ENCODE peak calls at places on chromosome 5, in six cellular contexts. One of them, this sample, is unnamed.

GRCh38 chr5:96236831-96237230 is 196.2 kb downstream of the PCSK1 start:
- DNase-seq in GM12891: no peak
- DNase-seq in SK-N-SH: no peak
- DNase-seq in K562: no peak
- DNase-seq in GM12878: no peak
- DNase-seq in HepG2: no peak
- DNase-seq in this sample: no peak

GRCh38 chr5:32278403-32278802 is 34.3 kb downstream of the MTMR12 start:
- DNase-seq in K562: no peak
- DNase-seq in GM12891: no peak
- DNase-seq in SK-N-SH: no peak
- DNase-seq in HepG2: no peak
- DNase-seq in GM12878: no peak
- DNase-seq in this sample: no peak

GRCh38 chr5:115372121-115372520 is 75.7 kb upstream of the CCDC112 start:
- DNase-seq in GM12878: no peak
- DNase-seq in SK-N-SH: no peak
- DNase-seq in GM12891: no peak
- DNase-seq in HepG2: no peak
- DNase-seq in K562: no peak
- DNase-seq in this sample: no peak

GRCh38 chr5:153896701-153897100 is 142.0 kb downstream of the FAM114A2 start:
- DNase-seq in K562: no peak
- DNase-seq in SK-N-SH: no peak
- DNase-seq in HepG2: no peak
- DNase-seq in GM12891: peak; percentile 32
- DNase-seq in GM12878: peak; percentile 63
- DNase-seq in this sample: peak; percentile 17

GRCh38 chr5:127839072-127839471 is 135.9 kb downstream of the CCDC192 start:
- DNase-seq in SK-N-SH: no peak
- DNase-seq in GM12878: no peak
- DNase-seq in HepG2: no peak
- DNase-seq in GM12891: no peak
- DNase-seq in K562: no peak
- DNase-seq in this sample: no peak

GRCh38 chr5:100004969-100005368 is 530.2 kb upstream of the FAM174A start:
- DNase-seq in SK-N-SH: no peak
- DNase-seq in K562: no peak
- DNase-seq in GM12891: no peak
- DNase-seq in GM12878: no peak
- DNase-seq in HepG2: no peak
- DNase-seq in this sample: no peak

GRCh38 chr5:1477341-1477740 is 32.1 kb upstream of the SLC6A3 start:
- DNase-seq in GM12891: no peak
- DNase-seq in K562: no peak
- DNase-seq in HepG2: no peak
- DNase-seq in GM12878: no peak
- DNase-seq in SK-N-SH: no peak
- DNase-seq in this sample: no peak

GRCh38 chr5:103425686-103426454 is 136.7 kb downstream of the NUDT12 start:
- DNase-seq in GM12878: no peak
- DNase-seq in K562: no peak
- DNase-seq in HepG2: no peak
- DNase-seq in GM12891: no peak
- DNase-seq in SK-N-SH: no peak
- DNase-seq in this sample: no peak

GRCh38 chr5:178437296-178438075 is 152.7 kb downstream of the COL23A1 start:
- DNase-seq in GM12878: no peak
- DNase-seq in SK-N-SH: no peak
- DNase-seq in K562: no peak
- DNase-seq in GM12891: no peak
- DNase-seq in HepG2: no peak
- DNase-seq in this sample: no peak

GRCh38 chr5:10556331-10556807 is 7.5 kb upstream of the ANKRD33B start:
- DNase-seq in SK-N-SH: no peak
- DNase-seq in K562: peak; percentile 21
- DNase-seq in GM12891: no peak
- DNase-seq in GM12878: no peak
- DNase-seq in HepG2: no peak
- DNase-seq in this sample: no peak

GRCh38 chr5:27311544-27311943 is 273.2 kb upstream of the CDH9 start:
- DNase-seq in GM12891: no peak
- DNase-seq in HepG2: no peak
- DNase-seq in SK-N-SH: no peak
- DNase-seq in K562: no peak
- DNase-seq in GM12878: no peak
- DNase-seq in this sample: no peak

GRCh38 chr5:67215592-67216471 is 19.2 kb upstream of the CD180 start:
- DNase-seq in HepG2: peak; percentile 71
- DNase-seq in SK-N-SH: peak; percentile 56
- DNase-seq in K562: no peak
- DNase-seq in GM12891: peak; percentile 61
- DNase-seq in GM12878: peak; percentile 79
- DNase-seq in this sample: peak; percentile 62

GRCh38 chr5:54361683-54362411 is 51.5 kb upstream of the ARL15 start:
- DNase-seq in GM12891: no peak
- DNase-seq in HepG2: no peak
- DNase-seq in SK-N-SH: no peak
- DNase-seq in K562: no peak
- DNase-seq in GM12878: no peak
- DNase-seq in this sample: no peak

GRCh38 chr5:143887302-143887638 is 75.3 kb downstream of the HMHB1 start:
- DNase-seq in GM12878: no peak
- DNase-seq in HepG2: no peak
- DNase-seq in K562: no peak
- DNase-seq in SK-N-SH: peak; percentile 63
- DNase-seq in GM12891: no peak
- DNase-seq in this sample: no peak

GRCh38 chr5:98585661-98586310 is 187.7 kb upstream of the RGMB start:
- DNase-seq in SK-N-SH: no peak
- DNase-seq in GM12878: no peak
- DNase-seq in HepG2: no peak
- DNase-seq in K562: no peak
- DNase-seq in GM12891: no peak
- DNase-seq in this sample: no peak

DNA sequence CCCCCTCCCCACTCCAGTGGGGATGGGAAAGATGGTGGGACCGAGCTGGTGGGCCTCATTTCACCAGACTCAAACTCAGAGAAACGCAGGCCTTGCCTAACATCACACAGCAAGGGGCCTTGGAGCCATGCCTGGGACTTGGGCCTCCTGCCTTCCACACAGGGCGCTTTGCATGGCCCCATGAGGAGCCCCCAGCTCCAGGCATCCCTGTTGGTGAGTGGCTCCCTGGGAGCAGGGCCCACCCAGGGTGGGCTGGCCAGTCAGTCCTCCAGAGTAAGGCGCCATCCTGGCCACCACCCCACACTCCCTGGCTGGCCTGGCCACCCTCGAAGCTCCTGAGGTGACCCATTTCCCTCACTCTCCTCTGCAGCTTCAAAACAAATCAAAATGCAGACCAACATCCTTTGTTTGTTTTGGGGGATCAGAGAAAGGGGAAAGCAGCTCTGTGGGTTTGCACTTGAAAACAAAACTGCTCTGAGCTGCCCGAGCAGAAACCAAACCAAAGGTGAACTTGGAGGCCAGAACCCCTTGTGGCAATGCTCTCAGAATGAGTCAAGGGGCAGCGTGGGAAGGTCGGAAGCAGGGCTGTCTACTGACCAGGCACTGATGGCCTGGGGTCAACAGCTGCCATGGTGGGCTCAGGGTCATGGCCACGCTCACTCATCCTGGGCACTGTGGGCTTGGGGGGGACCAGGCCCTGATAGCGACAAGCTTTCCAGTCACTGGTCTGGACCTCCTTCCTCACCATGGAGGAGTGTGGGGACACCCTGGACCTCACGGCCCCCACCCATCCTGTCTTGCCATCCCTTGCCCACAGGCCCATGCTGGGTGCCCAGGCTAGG is 37.0 kb upstream of the VDAC1 start:
- DNase-seq in HepG2: no peak
- DNase-seq in GM12891: peak; percentile 58
- DNase-seq in GM12878: peak; percentile 74
- DNase-seq in K562: no peak
- DNase-seq in SK-N-SH: no peak
- DNase-seq in this sample: peak; percentile 54
- TF ChIP-seq TAF1 in HepG2: no peak
- TF ChIP-seq TAF1 in GM12891: no peak
- TF ChIP-seq TAF1 in GM12878: no peak
- TF ChIP-seq TAF1 in K562: no peak
- TF ChIP-seq TAF1 in SK-N-SH: no peak
- TF ChIP-seq TAF1 in this sample: no peak

GRCh38 chr5:83991566-83992224 is 271.0 kb upstream of the HAPLN1 start:
- DNase-seq in SK-N-SH: no peak
- DNase-seq in HepG2: no peak
- DNase-seq in GM12891: no peak
- DNase-seq in K562: no peak
- DNase-seq in GM12878: no peak
- DNase-seq in this sample: no peak
- TF ChIP-seq TAF1 in SK-N-SH: no peak
- TF ChIP-seq TAF1 in HepG2: no peak
- TF ChIP-seq TAF1 in GM12891: no peak
- TF ChIP-seq TAF1 in K562: no peak
- TF ChIP-seq TAF1 in GM12878: no peak
- TF ChIP-seq TAF1 in this sample: no peak

DNA sequence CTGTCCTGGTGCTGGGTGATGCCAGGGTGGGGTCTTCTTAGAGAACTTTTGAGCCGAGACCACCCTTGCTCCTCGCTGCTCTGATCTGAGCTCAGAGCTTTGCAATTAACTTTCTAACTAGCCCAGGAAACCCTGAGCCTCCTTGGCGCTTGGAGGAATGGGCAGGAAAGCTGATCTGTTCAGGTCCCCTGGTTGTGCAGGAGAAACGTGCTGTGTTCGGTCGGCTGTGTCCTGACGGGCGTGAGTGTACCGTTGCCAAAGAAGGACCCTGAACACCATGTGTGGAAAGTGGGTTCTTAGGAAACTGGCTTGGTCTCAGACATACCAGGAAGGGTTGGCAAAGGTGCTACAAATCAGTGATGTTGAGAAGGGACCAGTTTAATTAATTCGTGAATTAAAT is 1.8 kb downstream of the TCF7 start:
- DNase-seq in GM12878: no peak
- DNase-seq in GM12891: no peak
- DNase-seq in K562: no peak
- DNase-seq in HepG2: no peak
- DNase-seq in SK-N-SH: no peak
- DNase-seq in this sample: no peak
- TF ChIP-seq TAF1 in GM12878: no peak
- TF ChIP-seq TAF1 in GM12891: no peak
- TF ChIP-seq TAF1 in K562: no peak
- TF ChIP-seq TAF1 in HepG2: no peak
- TF ChIP-seq TAF1 in SK-N-SH: no peak
- TF ChIP-seq TAF1 in this sample: no peak

DNA sequence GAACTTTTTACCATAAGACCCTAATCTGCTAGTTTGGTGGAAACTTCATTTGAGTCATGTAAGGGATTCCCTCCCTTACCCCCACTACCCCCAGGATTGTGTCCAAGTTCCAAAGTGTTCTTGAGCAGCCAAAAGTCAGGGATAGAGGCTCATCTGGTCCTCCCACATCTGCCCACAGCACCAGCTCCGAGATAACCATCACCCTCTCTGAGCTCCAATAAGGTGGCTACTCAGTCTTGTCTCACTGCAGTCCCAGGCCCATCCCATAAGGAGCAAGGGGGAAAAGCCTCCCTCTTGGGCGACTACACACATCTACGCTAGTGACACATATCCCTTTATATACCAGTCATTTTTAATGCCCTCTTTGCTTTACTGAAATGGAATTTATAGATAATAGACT is 12.0 kb upstream of the ENC1 start:
- DNase-seq in GM12878: no peak
- DNase-seq in SK-N-SH: no peak
- DNase-seq in GM12891: no peak
- DNase-seq in K562: no peak
- DNase-seq in HepG2: no peak
- DNase-seq in this sample: no peak
- TF ChIP-seq TAF1 in GM12878: no peak
- TF ChIP-seq TAF1 in SK-N-SH: no peak
- TF ChIP-seq TAF1 in GM12891: no peak
- TF ChIP-seq TAF1 in K562: no peak
- TF ChIP-seq TAF1 in HepG2: no peak
- TF ChIP-seq TAF1 in this sample: no peak

GRCh38 chr5:38101897-38102296 is 156.5 kb upstream of the EGFLAM start:
- DNase-seq in GM12891: no peak
- DNase-seq in K562: no peak
- DNase-seq in GM12878: no peak
- DNase-seq in HepG2: no peak
- DNase-seq in SK-N-SH: no peak
- DNase-seq in this sample: no peak

GRCh38 chr5:38099205-38100144 is 158.9 kb upstream of the EGFLAM start:
- DNase-seq in GM12878: no peak
- DNase-seq in GM12891: no peak
- DNase-seq in SK-N-SH: no peak
- DNase-seq in K562: no peak
- DNase-seq in HepG2: no peak
- DNase-seq in this sample: no peak

GRCh38 chr5:38107096-38107495 is 151.3 kb upstream of the EGFLAM start:
- DNase-seq in K562: no peak
- DNase-seq in GM12878: no peak
- DNase-seq in SK-N-SH: no peak
- DNase-seq in HepG2: no peak
- DNase-seq in GM12891: no peak
- DNase-seq in this sample: no peak

GRCh38 chr5:38105231-38105570 is 153.2 kb upstream of the EGFLAM start:
- DNase-seq in GM12891: no peak
- DNase-seq in SK-N-SH: no peak
- DNase-seq in GM12878: no peak
- DNase-seq in HepG2: peak; percentile 24
- DNase-seq in K562: no peak
- DNase-seq in this sample: no peak

DNA sequence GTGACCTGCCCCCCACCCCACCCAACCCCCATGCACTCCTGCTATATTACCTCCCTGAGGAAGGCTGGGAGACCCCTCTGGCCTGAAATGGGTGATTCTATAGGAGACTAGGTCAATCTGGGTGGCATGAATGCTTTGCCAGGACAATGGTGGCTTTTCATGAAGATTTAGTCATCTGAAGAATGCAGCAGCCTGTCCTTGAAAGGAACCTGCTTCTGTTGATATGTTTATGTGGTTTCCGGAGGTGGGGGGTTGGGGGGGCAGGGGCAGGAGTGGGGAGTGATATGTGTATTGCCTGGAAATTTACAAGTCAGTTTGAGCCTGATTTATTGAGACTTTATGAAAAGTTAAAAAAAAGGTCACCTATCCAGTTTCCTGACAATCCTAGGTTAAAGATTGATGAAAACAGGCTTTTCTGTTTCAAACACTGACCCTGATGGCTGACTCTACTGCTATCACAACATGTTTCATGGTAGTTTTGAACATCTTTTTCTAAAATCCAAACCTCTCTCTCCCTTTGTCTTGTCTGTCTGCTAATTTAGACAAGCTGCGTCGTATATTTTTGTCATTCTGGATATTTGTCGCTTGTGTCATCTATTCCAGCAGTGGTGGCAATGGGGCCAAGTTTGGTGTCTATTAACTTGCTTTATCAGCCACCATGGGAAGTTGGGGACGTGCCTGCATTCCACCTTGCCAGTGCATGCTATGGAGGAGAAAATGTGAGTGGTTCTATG is 153.7 kb upstream of the EGFLAM start:
- DNase-seq in K562: no peak
- DNase-seq in GM12878: no peak
- DNase-seq in HepG2: peak; percentile 99
- DNase-seq in SK-N-SH: no peak
- DNase-seq in GM12891: no peak
- DNase-seq in this sample: no peak
- TF ChIP-seq TAF1 in K562: no peak
- TF ChIP-seq TAF1 in GM12878: no peak
- TF ChIP-seq TAF1 in HepG2: peak; percentile 58
- TF ChIP-seq TAF1 in SK-N-SH: no peak
- TF ChIP-seq TAF1 in GM12891: no peak
- TF ChIP-seq TAF1 in this sample: no peak

This sample was measured in GM12892.